ENCODE peak calls at places on chromosomes 6 and 20, in eight cellular contexts. O is stimulated activated CD4-positive, alpha-beta T cell treated with anti-CD3 and anti-CD28 coated beads, TNF-alpha, amount 100 ng/mL, for 48 hours; Q is WTC11; P is activated gamma-delta T cell treated with anti-CD3 and anti-CD28 coated beads, Interleukin-2, amount 50 U/mL, for 16 hours; V is small intestine; I is hypothalamus; C is nucleus accumbens; L is H9. R is an unnamed sample.

GRCh38 chr20:25273541-25274358 is 25.9 kb downstream of the PYGB start:
- DNase-seq in V (no peak), Q (peak; percentile 2), O (no peak), P (no peak), I (no peak), L (no peak), C (no peak), R (peak; percentile 39)

GRCh38 chr6:162092816-162093502 is 634.6 kb downstream of the PRKN start:
- DNase-seq in O (no peak), V (no peak), I (no peak), C (no peak), Q (no peak), L (no peak), P (no peak), R (no peak)

GRCh38 chr20:63980317-63980805 is 571 bp upstream of the PRPF6 start:
- DNase-seq in I (no peak), V (no peak), C (no peak), L (no peak), Q (no peak), P (no peak), O (no peak), R (no peak)

GRCh38 chr6:56851541-56852248 is 103.2 kb upstream of the BEND6 start:
- DNase-seq in I (peak; percentile 41), C (peak; percentile 37), Q (peak; percentile 19), L (peak; percentile 62), O (no peak), P (no peak), V (peak; percentile 50), R (no peak)

GRCh38 chr6:129280719-129281118 is 397.8 kb downstream of the LAMA2 start:
- DNase-seq in C (no peak), V (no peak), O (peak; percentile 7), P (peak; percentile 23), L (no peak), I (no peak), Q (no peak), R (peak; percentile 37)

GRCh38 chr6:21668794-21669193 is 75.2 kb downstream of the SOX4 start:
- DNase-seq in O (no peak), V (no peak), L (no peak), P (no peak), C (no peak), I (no peak), Q (no peak), R (no peak)

GRCh38 chr6:21707527-21707926 is 114.0 kb downstream of the SOX4 start:
- DNase-seq in L (no peak), P (no peak), Q (no peak), O (no peak), I (no peak), V (no peak), C (no peak), R (no peak)

GRCh38 chr6:2918936-2919335 is 15.8 kb upstream of the SERPINB9 start:
- DNase-seq in O (no peak), C (no peak), L (no peak), Q (no peak), I (no peak), P (no peak), V (no peak), R (no peak)

GRCh38 chr20:43774754-43775153 is 48.0 kb upstream of the GTSF1L start:
- DNase-seq in I (no peak), L (no peak), C (no peak), V (no peak), O (no peak), P (no peak), Q (no peak), R (no peak)

GRCh38 chr6:617485-618100 is 39.3 kb downstream of the HUS1B start:
- DNase-seq in Q (peak; percentile 38), L (peak; percentile 65), C (no peak), V (no peak), O (no peak), P (no peak), I (no peak), R (no peak)

GRCh38 chr20:53425481-53425880 is 168.2 kb downstream of the ZNF217 start:
- DNase-seq in O (no peak), V (no peak), C (no peak), P (no peak), L (no peak), Q (no peak), I (no peak), R (no peak)

GRCh38 chr20:25135031-25135430 is 53.1 kb upstream of the VSX1 start:
- DNase-seq in P (no peak), V (no peak), C (no peak), Q (no peak), O (no peak), I (no peak), L (no peak), R (no peak)

GRCh38 chr6:71706523-71706922 is 179.8 kb upstream of the RIMS1 start:
- DNase-seq in P (no peak), Q (no peak), I (no peak), O (no peak), V (no peak), C (no peak), L (no peak), R (no peak)

GRCh38 chr6:44016131-44016870 is 111.0 kb downstream of the MRPL14 start:
- DNase-seq in O (no peak), V (no peak), I (no peak), C (no peak), Q (no peak), P (no peak), L (no peak), R (no peak)

GRCh38 chr6:35926509-35927215 is 5.8 kb upstream of the SRPK1 start:
- DNase-seq in Q (no peak), L (no peak), C (no peak), P (no peak), O (no peak), I (no peak), V (no peak), R (no peak)

GRCh38 chr6:165716886-165717285 is 53.8 kb upstream of the PDE10A start:
- DNase-seq in P (no peak), C (no peak), O (no peak), Q (no peak), I (no peak), L (no peak), V (no peak), R (no peak)

GRCh38 chr6:163401039-163401885 is 13.3 kb upstream of the QKI start:
- DNase-seq in V (no peak), I (no peak), C (no peak), P (no peak), O (no peak), L (no peak), Q (no peak), R (no peak)

GRCh38 chr6:150930816-150931215 is 65.3 kb downstream of the MTHFD1L start:
- DNase-seq in Q (no peak), I (no peak), C (no peak), P (no peak), V (no peak), L (no peak), O (no peak), R (no peak)

GRCh38 chr20:12049125-12049524 is 131.4 kb downstream of the BTBD3 start:
- DNase-seq in C (no peak), I (no peak), P (no peak), Q (no peak), V (peak; percentile 19), O (no peak), L (no peak), R (no peak)

GRCh38 chr6:116278853-116279231 is 888 bp downstream of the TSPYL1 start:
- DNase-seq in L (no peak), Q (no peak), V (no peak), C (no peak), O (no peak), I (peak; percentile 70), P (no peak), R (no peak)

GRCh38 chr6:87730310-87730709 is 28.3 kb upstream of the AKIRIN2 start:
- DNase-seq in L (no peak), V (peak; percentile 37), O (no peak), Q (no peak), C (no peak), P (no peak), I (no peak), R (no peak)

GRCh38 chr6:12258191-12258590 is 32.0 kb upstream of the EDN1 start:
- DNase-seq in L (no peak), C (no peak), Q (no peak), O (no peak), I (no peak), P (no peak), V (no peak), R (no peak)

GRCh38 chr6:38612386-38612965 is 27.3 kb downstream of the BTBD9 start:
- DNase-seq in L (no peak), V (no peak), C (no peak), Q (no peak), I (no peak), P (no peak), O (no peak), R (no peak)

GRCh38 chr6:2038096-2038495 is 207.3 kb downstream of the GMDS start:
- DNase-seq in C (no peak), Q (no peak), V (peak; percentile 42), L (no peak), P (no peak), O (no peak), I (no peak), R (no peak)

GRCh38 chr20:61875221-61875885 is 190.3 kb downstream of the TAF4 start:
- DNase-seq in P (no peak), O (no peak), Q (peak; percentile 37), V (no peak), I (no peak), C (no peak), L (peak; percentile 56), R (no peak)

GRCh38 chr6:31402324-31403282 is 792 bp upstream of the MICA start:
- DNase-seq in C (no peak), Q (no peak), O (no peak), P (no peak), V (peak; percentile 45), L (no peak), I (no peak), R (no peak)

GRCh38 chr6:157155838-157156237 is 167.5 kb downstream of the TMEM242 start:
- DNase-seq in I (no peak), P (no peak), V (no peak), Q (no peak), C (no peak), O (no peak), L (no peak), R (no peak)

R was measured in cerebellar nuclear complex.